ENCODE peak calls at places on chromosomes 1 and 21, in six cellular contexts. L is ovary, A is A549, R is stomach, F is H1, X is esophagus muscularis mucosa. V is an unnamed sample.

GRCh38 chr1:32273389-32274208 is 18.3 kb upstream of the HDAC1 start:
- DNase-seq in L (no peak), A (no peak), R (peak), F (peak), X (no peak), V (no peak)

GRCh38 chr1:28259935-28260802 is 851 bp downstream of the SESN2 start:
- DNase-seq in L (peak), A (peak), R (peak), F (peak), X (no peak), V (peak)

GRCh38 chr21:44593598-44594405 is 1.5 kb upstream of the KRTAP10-6 start:
- DNase-seq in L (no peak), A (no peak), R (no peak), F (peak), X (peak), V (no peak)

GRCh38 chr1:1120866-1121563 is 5.1 kb upstream of the C1orf159 start:
- DNase-seq in L (no peak), A (no peak), R (no peak), F (no peak), X (no peak), V (no peak)

GRCh38 chr1:19563336-19564097 is 78.2 kb upstream of the CAPZB start:
- DNase-seq in L (peak), A (no peak), R (peak), F (no peak), X (peak), V (peak)

GRCh38 chr1:245242989-245243388 is 88.2 kb downstream of the KIF26B start:
- DNase-seq in L (no peak), A (no peak), R (peak), F (no peak), X (no peak), V (no peak)

GRCh38 chr1:211920141-211920572 is 89.6 kb upstream of the LPGAT1 start:
- DNase-seq in L (no peak), A (peak), R (peak), F (no peak), X (no peak), V (no peak)

GRCh38 chr1:45834689-45835088 is 31.3 kb downstream of the MAST2 start:
- DNase-seq in L (no peak), A (no peak), R (no peak), F (no peak), X (no peak), V (no peak)

GRCh38 chr1:69523032-69523431 is 44.7 kb upstream of the LRRC7 start:
- DNase-seq in L (no peak), A (no peak), R (no peak), F (no peak), X (no peak), V (no peak)

GRCh38 chr1:43367026-43367903 is 546 bp downstream of the ELOVL1 start:
- DNase-seq in L (peak), A (no peak), R (no peak), F (peak), X (no peak), V (no peak)

GRCh38 chr1:3836421-3836820 is 20.6 kb downstream of the CEP104 start:
- DNase-seq in L (no peak), A (no peak), R (no peak), F (no peak), X (no peak), V (no peak)

GRCh38 chr1:3834701-3835100 is 22.3 kb downstream of the CEP104 start:
- DNase-seq in L (no peak), A (no peak), R (no peak), F (no peak), X (no peak), V (no peak)

GRCh38 chr1:3838788-3839187 is 18.2 kb downstream of the CEP104 start:
- DNase-seq in L (no peak), A (no peak), R (no peak), F (no peak), X (no peak), V (no peak)

GRCh38 chr1:3837200-3837599 is 19.8 kb downstream of the CEP104 start:
- DNase-seq in L (no peak), A (no peak), R (no peak), F (no peak), X (no peak), V (no peak)

DNA sequence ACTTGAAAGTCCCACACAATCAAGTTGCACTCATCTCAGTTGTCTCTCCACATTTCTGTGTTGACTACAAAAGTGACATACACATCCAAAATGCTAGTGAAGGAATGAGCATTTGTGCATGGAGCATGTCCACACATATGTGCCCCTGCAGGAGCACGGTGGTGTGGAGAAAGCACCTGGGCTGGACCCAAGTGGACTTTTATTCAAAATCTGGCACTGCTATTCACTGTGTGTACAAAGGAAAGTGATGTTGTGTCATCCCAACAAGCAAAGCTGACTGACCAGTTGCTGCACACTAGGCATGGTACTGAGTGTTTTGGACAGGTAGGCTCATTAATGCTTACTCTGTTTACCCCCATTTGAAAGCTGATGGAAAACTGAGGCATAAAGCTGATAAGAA is 19.3 kb downstream of the CEP104 start:
- DNase-seq in L (no peak), A (no peak), R (no peak), F (no peak), X (no peak), V (no peak)
- H3K4me3 ChIP-seq in L (no peak), A (no peak), R (no peak), F (no peak), X (no peak), V (no peak)

GRCh38 chr1:110407260-110408210 is at the start of gene LAMTOR5:
- DNase-seq in L (peak), A (peak), R (peak), F (peak), X (peak), V (peak)
- TF ChIP-seq EP300 in L (peak), A (no peak), R (no peak), F (no peak), X (no peak), V (peak)

DNA sequence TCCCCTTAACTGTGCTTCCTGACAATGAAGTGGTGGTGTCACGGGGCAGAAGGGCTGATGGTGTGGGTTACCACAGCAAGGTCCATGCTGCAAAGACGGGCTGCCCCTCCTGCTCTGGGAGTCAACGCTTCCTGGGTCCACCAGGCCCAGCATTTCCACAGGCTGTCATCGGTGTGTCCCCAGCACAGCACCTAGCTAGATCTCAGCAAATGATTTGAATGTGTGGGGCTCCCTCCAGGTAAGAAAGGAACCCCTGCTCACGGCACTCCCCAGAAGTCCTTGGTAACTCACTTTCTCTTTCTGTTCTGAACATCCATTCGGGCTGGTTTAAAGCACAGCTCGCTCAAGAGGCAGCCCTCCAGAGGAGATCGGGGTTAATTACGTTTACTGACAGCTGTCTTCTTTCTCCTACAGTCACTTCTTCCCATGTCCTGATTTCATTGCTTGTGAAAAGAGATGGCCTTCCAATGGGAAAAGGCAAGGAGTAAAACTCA is 27.3 kb downstream of the HIVEP3 start:
- DNase-seq in L (no peak), A (no peak), R (peak), F (no peak), X (no peak), V (no peak)
- H3K4me3 ChIP-seq in L (peak), A (no peak), R (peak), F (no peak), X (peak), V (peak)

DNA sequence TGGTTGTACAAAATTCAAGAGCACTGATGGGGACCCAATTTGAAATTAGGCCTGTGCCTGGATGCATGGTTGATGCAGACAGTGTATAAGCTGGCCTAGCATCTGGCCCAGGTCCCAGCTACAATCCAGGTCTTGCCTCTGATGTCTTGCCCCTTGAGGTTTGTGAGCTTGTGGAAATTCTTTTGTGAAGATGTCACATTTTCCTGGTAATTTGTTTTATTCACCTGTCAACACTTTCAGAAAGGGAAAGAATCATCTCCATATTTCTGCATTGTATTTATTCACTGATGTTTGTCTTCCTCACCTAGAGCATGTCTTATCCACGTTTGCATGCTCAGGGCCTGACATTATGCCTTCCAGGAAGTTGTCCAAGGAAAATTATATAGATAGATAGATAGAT is 166.5 kb downstream of the URB2 start:
- DNase-seq in L (no peak), A (no peak), R (no peak), F (no peak), X (no peak), V (no peak)
- TF ChIP-seq EP300 in L (no peak), A (no peak), R (no peak), F (no peak), X (no peak), V (no peak)

DNA sequence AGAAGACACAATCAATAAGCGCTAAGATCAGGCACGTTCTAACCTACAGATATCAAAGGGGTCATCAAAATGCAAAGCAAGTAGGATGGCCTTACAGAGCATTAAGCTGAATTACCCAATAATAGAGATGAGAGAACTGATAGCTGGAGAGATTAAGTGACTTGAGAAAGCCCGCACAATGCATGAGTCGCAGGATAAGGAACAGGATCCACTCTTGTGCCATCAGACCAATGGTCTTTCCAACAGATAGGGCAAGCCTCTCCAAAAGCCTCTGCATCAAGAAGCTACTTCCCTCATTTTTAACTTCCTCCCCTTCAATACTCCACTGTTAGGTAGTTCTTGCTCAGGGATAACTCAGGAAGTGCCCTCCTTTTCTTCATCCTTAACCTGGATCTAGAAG is 2.6 kb downstream of the CHML start:
- DNase-seq in L (no peak), A (no peak), R (no peak), F (no peak), X (no peak), V (no peak)
- H3K4me3 ChIP-seq in L (no peak), A (peak), R (no peak), F (peak), X (no peak), V (no peak)